ENCODE peak calls at places on chromosomes 1 and 21, in ten cellular contexts. Z is K562, L is SK-N-SH, B is H1, O is esophagus muscularis mucosa, X is A549, U is ovary, N is transverse colon, D is stomach, I is tibial nerve. Q is an unnamed sample.
A peak's percentile ranks its signal among the peaks of the same experiment; 100 is the strongest.

GRCh38 chr1:5921671-5922070 is 70.6 kb downstream of the NPHP4 start:
- DNase-seq in Z (no peak), L (no peak), B (no peak), O (no peak), X (no peak), U (no peak), N (no peak), D (no peak), I (no peak), Q (no peak)

GRCh38 chr1:155261401-155261887 is 716 bp downstream of the SCAMP3 start:
- DNase-seq in Z (no peak), L (peak; percentile 61), B (no peak), O (no peak), X (peak; percentile 46), U (no peak), N (no peak), D (no peak), I (no peak), Q (no peak)

GRCh38 chr1:165861911-165862310 is 34.5 kb downstream of the UCK2 start:
- DNase-seq in Z (no peak), L (no peak), B (no peak), O (no peak), X (no peak), U (no peak), N (no peak), D (no peak), I (no peak), Q (no peak)

GRCh38 chr1:25425098-25426085 is 4.8 kb upstream of the RHCE start:
- DNase-seq in Z (no peak), L (no peak), B (no peak), O (no peak), X (no peak), U (no peak), N (peak; percentile 68), D (peak; percentile 64), I (no peak), Q (no peak)

GRCh38 chr1:162943627-162944026 is 82.7 kb upstream of the CCDC190 start:
- DNase-seq in Z (no peak), L (no peak), B (no peak), O (no peak), X (no peak), U (no peak), N (no peak), D (no peak), I (no peak), Q (no peak)

GRCh38 chr21:45539796-45540600 is 2.2 kb downstream of the SLC19A1 start:
- DNase-seq in Z (no peak), L (no peak), B (no peak), O (no peak), X (no peak), U (peak; percentile 28), N (no peak), D (peak; percentile 24), I (peak; percentile 8), Q (no peak)

GRCh38 chr1:95116666-95117206 is 419 bp upstream of the TLCD4 start:
- DNase-seq in Z (peak; percentile 64), L (peak; percentile 83), B (no peak), O (no peak), X (peak; percentile 74), U (peak; percentile 44), N (peak; percentile 79), D (peak; percentile 71), I (no peak), Q (no peak)

GRCh38 chr1:92577251-92577895 is 90.6 kb upstream of the GFI1 start:
- DNase-seq in Z (no peak), L (no peak), B (no peak), O (no peak), X (no peak), U (no peak), N (no peak), D (no peak), I (no peak), Q (no peak)

GRCh38 chr1:199859525-199859924 is 168.0 kb upstream of the NR5A2 start:
- DNase-seq in Z (no peak), L (peak; percentile 20), B (no peak), O (no peak), X (peak; percentile 44), U (no peak), N (no peak), D (no peak), I (no peak), Q (no peak)

GRCh38 chr1:89149229-89149628 is 23.3 kb upstream of the GBP2 start:
- DNase-seq in Z (no peak), L (no peak), B (no peak), O (no peak), X (no peak), U (no peak), N (peak; percentile 31), D (no peak), I (no peak), Q (no peak)

GRCh38 chr1:19824541-19824940 is 9.5 kb upstream of the RNF186 start:
- DNase-seq in Z (no peak), L (no peak), B (no peak), O (no peak), X (no peak), U (no peak), N (no peak), D (no peak), I (no peak), Q (no peak)

GRCh38 chr1:157369808-157370521 is 182.3 kb downstream of the FCRL5 start:
- DNase-seq in Z (peak; percentile 67), L (peak; percentile 51), B (no peak), O (peak; percentile 74), X (peak; percentile 49), U (no peak), N (peak; percentile 64), D (peak; percentile 39), I (no peak), Q (no peak)

GRCh38 chr1:42430751-42431150 is 25.1 kb downstream of the ZMYND12 start:
- DNase-seq in Z (no peak), L (no peak), B (no peak), O (no peak), X (no peak), U (no peak), N (no peak), D (no peak), I (no peak), Q (no peak)

DNA sequence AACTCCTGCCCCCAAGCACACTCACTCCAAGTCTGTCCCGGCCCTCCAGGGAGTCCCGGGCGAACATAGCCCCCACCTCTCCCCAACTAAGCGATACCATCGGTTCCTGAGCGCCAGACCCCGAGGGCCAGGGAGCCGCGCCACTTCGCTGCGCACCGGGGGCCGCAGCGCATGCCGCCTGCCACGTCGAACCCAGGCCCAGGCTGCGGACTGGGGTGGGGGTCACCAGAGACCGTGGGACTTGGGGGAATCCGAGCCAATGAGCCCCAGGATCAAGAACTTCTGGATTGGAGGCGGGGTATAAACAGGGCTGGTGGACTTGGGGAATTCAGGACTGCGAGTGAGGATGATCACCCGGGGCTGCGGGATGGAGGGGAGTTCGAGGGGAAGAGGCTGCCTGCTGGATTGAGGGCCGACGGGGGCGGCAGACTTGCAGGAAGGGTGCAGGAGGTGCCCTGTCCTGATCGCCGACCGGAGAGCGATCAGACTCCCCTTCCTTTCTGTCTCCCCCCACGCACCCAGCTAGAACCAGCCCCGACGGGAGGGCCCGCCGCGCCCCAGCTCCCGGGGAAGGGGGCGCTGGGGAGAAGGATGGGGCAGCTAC is 640 bp downstream of the RSPO1 start:
- DNase-seq in Z (no peak), L (peak; percentile 70), B (no peak), O (no peak), X (no peak), U (no peak), N (no peak), D (no peak), I (no peak), Q (peak; percentile 58)
- H3K4me3 ChIP-seq in Z (no peak overlapping the region), L (no peak overlapping the region), B (peak overlapping the region; percentile 38), O (peak overlapping the region; percentile 46), X (peak overlapping the region; percentile 41), U (peak overlapping the region; percentile 47), N (peak overlapping the region; percentile 20), D (peak overlapping the region; percentile 45), I (peak overlapping the region; percentile 43), Q (peak overlapping the region; percentile 45)

GRCh38 chr1:10615932-10616671 is 141.4 kb downstream of the PEX14 start:
- DNase-seq in Z (no peak), L (no peak), B (no peak), O (no peak), X (no peak), U (no peak), N (no peak), D (no peak), I (no peak), Q (no peak)

GRCh38 chr1:10615336-10615735 is 140.6 kb downstream of the PEX14 start:
- DNase-seq in Z (no peak), L (no peak), B (no peak), O (no peak), X (no peak), U (no peak), N (no peak), D (no peak), I (no peak), Q (no peak)

GRCh38 chr1:10617931-10618885 is 143.5 kb downstream of the PEX14 start:
- DNase-seq in Z (no peak), L (no peak), B (no peak), O (no peak), X (no peak), U (no peak), N (no peak), D (no peak), I (no peak), Q (no peak)

GRCh38 chr1:10616696-10617095 is 141.9 kb downstream of the PEX14 start:
- DNase-seq in Z (no peak), L (no peak), B (no peak), O (no peak), X (no peak), U (no peak), N (no peak), D (no peak), I (no peak), Q (no peak)

DNA sequence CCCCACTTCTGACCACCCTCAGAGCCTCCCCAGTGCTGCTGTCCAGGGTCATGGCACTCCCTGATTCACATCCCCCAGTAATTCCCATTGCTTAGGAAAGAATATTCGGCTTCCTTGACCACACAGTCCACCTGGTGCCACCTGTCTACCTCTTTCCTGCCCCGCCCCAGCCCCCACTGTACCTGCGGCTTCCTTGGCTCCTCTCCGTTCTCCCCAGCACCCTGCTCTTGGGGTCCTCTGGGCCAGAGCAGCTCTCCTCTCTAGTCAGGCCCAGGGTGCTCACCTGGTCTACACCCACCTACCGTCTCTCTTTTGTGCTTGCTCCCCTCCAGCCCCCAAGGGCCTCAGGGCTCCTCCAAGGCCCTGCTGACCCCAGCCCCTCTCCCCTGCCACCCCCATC is 142.6 kb downstream of the PEX14 start:
- DNase-seq in Z (no peak), L (no peak), B (no peak), O (no peak), X (no peak), U (no peak), N (no peak), D (no peak), I (no peak), Q (no peak)
- TF ChIP-seq EP300 in Z (no peak), L (no peak), B (no peak), O (no peak), X (no peak), U (no peak), N (no peak), D (no peak), I (no peak), Q (no peak)

GRCh38 chr1:150469291-150469690 is 17.9 kb upstream of the TARS2 start:
- DNase-seq in Z (no peak), L (no peak), B (no peak), O (no peak), X (no peak), U (no peak), N (no peak), D (no peak), I (no peak), Q (no peak)
- H3K4me1 ChIP-seq in Z (peaks cover 4% of the 10 kb centered on the region), L (no peaks in the 10 kb centered on the region), B (peaks cover 2% of the 10 kb centered on the region), O (peaks cover 18% of the 10 kb centered on the region), X (no peaks in the 10 kb centered on the region), U (peaks cover 8% of the 10 kb centered on the region), N (no peaks in the 10 kb centered on the region), D (peaks cover 7% of the 10 kb centered on the region), I (peaks cover 6% of the 10 kb centered on the region), Q (peaks cover 7% of the 10 kb centered on the region)

GRCh38 chr1:205474571-205474970 is 18.7 kb upstream of the BLACAT1 start:
- DNase-seq in Z (no peak), L (no peak), B (no peak), O (no peak), X (no peak), U (no peak), N (no peak), D (no peak), I (no peak), Q (no peak)
- H3K4me3 ChIP-seq in Z (no peak overlapping the region), L (no peak overlapping the region), B (no peak overlapping the region), O (no peak overlapping the region), X (no peak overlapping the region), U (no peak overlapping the region), N (no peak overlapping the region), D (no peak overlapping the region), I (no peak overlapping the region), Q (no peak overlapping the region)